ENCODE peak calls at places on chromosomes 16 and 17, in four cellular contexts. V is K562, R is cardiac muscle cell, U is AG04450. O is an unnamed sample.
A peak's percentile ranks its signal among the peaks of the same experiment; 100 is the strongest.

GRCh38 chr17:67390646-67391480 is 13.8 kb downstream of the PITPNC1 start:
- DNase-seq in V (no peak), R (no peak), U (peak; percentile 65), O (peak; percentile 87)

GRCh38 chr16:30340621-30341020 is 14.5 kb downstream of the CD2BP2 start:
- DNase-seq in V (no peak), R (no peak), U (no peak), O (no peak)

GRCh38 chr16:68377667-68378420 is 67.0 kb downstream of the PRMT7 start:
- DNase-seq in V (no peak), R (no peak), U (no peak), O (peak; percentile 16)

GRCh38 chr16:17283022-17283421 is 187.7 kb downstream of the XYLT1 start:
- DNase-seq in U (no peak), V (no peak), R (no peak), O (no peak)

GRCh38 chr17:7191571-7192270 is 12.6 kb upstream of the ASGR1 start:
- DNase-seq in V (peak; percentile 37), R (peak; percentile 69), U (no peak), O (no peak)

GRCh38 chr16:88061346-88062110 is 110.3 kb downstream of the BANP start:
- DNase-seq in V (no peak), U (no peak), R (no peak), O (no peak)

GRCh38 chr17:251531-251930 is 70.1 kb upstream of the DOC2B start:
- DNase-seq in V (no peak), R (no peak), U (no peak), O (no peak)

GRCh38 chr16:79607587-79607986 is 7.0 kb upstream of the MAF start:
- DNase-seq in U (no peak), R (no peak), V (no peak), O (peak; percentile 55)

GRCh38 chr17:61429274-61429673 is 22.9 kb upstream of the TBX4 start:
- DNase-seq in V (no peak), R (no peak), U (no peak), O (no peak)

GRCh38 chr17:13925579-13925978 is 143.7 kb upstream of the COX10 start:
- DNase-seq in R (no peak), U (no peak), V (no peak), O (no peak)

GRCh38 chr17:16443390-16444257 is 28.3 kb downstream of the TRPV2 start:
- DNase-seq in R (no peak), V (no peak), U (no peak), O (no peak)

GRCh38 chr17:42683407-42684031 is 1.2 kb downstream of the CNTNAP1 start:
- DNase-seq in U (no peak), V (no peak), R (no peak), O (no peak)

GRCh38 chr17:31472137-31472536 is 80.7 kb downstream of the RAB11FIP4 start:
- DNase-seq in U (no peak), V (peak; percentile 46), R (no peak), O (no peak)

GRCh38 chr16:81779540-81780320 is 639 bp downstream of the PLCG2 start:
- DNase-seq in V (peak; percentile 46), U (no peak), R (no peak), O (no peak)

GRCh38 chr17:29131814-29132682 is 48.1 kb downstream of the MYO18A start:
- DNase-seq in R (no peak), U (peak; percentile 61), V (peak; percentile 51), O (peak; percentile 49)
- H3K4me3 ChIP-seq in R (no peak overlapping the region), U (no peak overlapping the region), V (no peak overlapping the region), O (no peak overlapping the region)

DNA sequence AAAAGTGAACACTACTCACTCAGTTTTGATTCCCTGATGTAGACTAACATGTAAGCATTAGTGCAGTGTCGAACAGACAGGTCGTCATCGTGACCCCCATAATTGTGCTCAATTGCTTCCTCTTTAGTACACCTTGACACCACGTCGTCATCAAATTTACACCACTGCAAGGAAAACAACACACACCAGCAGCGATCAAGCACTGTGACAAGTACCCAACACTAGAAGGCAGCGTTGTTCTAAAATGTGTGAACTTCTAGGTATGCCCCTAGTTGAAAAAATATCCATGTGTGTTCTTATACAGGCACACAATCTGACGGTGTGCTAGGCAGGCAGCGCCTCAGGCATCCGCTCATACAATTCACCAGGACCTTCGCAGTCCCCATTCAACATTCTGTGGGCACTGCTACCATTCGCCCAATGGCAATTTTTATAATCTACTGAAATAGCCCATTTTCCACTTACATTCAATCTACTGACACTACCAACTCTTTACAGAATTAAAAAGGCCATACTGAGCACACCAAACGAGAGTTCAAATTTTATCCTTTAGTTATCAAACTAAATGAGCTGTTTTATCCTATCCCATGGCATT is 23.1 kb downstream of the LITAFD start:
- DNase-seq in R (peak; percentile 37), V (no peak), U (no peak), O (no peak)
- TF ChIP-seq CTCF in R (peak; percentile 57), V (peak; percentile 69), U (peak; percentile 62), O (peak; percentile 72)

DNA sequence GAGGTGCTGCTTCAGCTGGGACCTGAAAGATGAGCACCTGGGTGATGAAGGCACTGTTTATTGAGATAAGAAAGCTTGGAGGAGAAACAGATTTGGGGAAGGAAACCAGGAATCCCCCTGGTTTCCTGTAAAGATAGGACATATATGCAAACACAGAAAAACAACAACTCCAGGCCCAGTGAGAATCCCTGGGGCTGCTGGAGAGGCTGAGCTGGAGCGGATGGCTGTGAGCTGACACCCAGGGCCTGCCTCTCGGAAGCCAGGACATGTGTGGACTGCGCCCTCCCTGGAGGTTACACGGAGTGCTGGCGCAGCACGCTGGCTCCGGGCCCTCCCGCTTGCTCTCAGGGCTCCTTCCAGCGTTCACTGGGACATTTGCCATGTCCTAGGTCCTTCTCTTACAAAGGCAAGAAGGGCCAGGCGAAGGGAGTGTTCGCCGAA is 57.5 kb downstream of the CYB5B start:
- DNase-seq in V (peak; percentile 37), R (no peak), U (no peak), O (peak; percentile 42)
- H3K4me3 ChIP-seq in V (no peak overlapping the region), R (no peak overlapping the region), U (no peak overlapping the region), O (no peak overlapping the region)

GRCh38 chr17:55773671-55774070 is 22.8 kb downstream of the PCTP start:
- DNase-seq in U (no peak), V (no peak), R (no peak), O (no peak)

GRCh38 chr17:55774834-55775233 is 24.0 kb downstream of the PCTP start:
- DNase-seq in V (no peak), U (no peak), R (no peak), O (no peak)

GRCh38 chr17:55777471-55777971 is 26.7 kb downstream of the PCTP start:
- DNase-seq in U (no peak), R (no peak), V (no peak), O (no peak)

GRCh38 chr17:55783684-55784245 is 32.9 kb downstream of the PCTP start:
- DNase-seq in U (no peak), R (no peak), V (no peak), O (no peak)

GRCh38 chr17:55778389-55779118 is 27.7 kb downstream of the PCTP start:
- DNase-seq in V (no peak), U (no peak), R (no peak), O (no peak)
- TF ChIP-seq CTCF in V (no peak), U (no peak), R (no peak), O (no peak)